ENCODE peak calls at places on chromosomes 1 and 21, in ten cellular contexts. One of them, this sample, is unnamed.

GRCh38 chr1:226671268-226671667 is 67.8 kb downstream of the ITPKB start:
- DNase-seq in small intestine: no peak
- DNase-seq in amygdala: no peak
- DNase-seq in lower leg skin: no peak
- DNase-seq in T follicular helper cell: no peak
- DNase-seq in anterior cingulate cortex: no peak
- DNase-seq in fibroblast of the aortic adventitia: no peak
- DNase-seq in astrocyte of the cerebellum: no peak
- DNase-seq in stimulated activated CD4-positive, alpha-beta T cell treated with anti-CD3 and anti-CD28 coated beads, Interleukin-1b, Interleukin-23, amount 100 ng/mL, for 48 hours: no peak
- DNase-seq in central memory CD8-positive, alpha-beta T cell: no peak
- DNase-seq in this sample: no peak

GRCh38 chr1:111221633-111222286 is 5.8 kb upstream of the CHI3L2 start:
- DNase-seq in lower leg skin: no peak
- DNase-seq in stimulated activated CD4-positive, alpha-beta T cell treated with anti-CD3 and anti-CD28 coated beads, Interleukin-1b, Interleukin-23, amount 100 ng/mL, for 48 hours: peak
- DNase-seq in small intestine: peak
- DNase-seq in amygdala: no peak
- DNase-seq in central memory CD8-positive, alpha-beta T cell: no peak
- DNase-seq in anterior cingulate cortex: no peak
- DNase-seq in astrocyte of the cerebellum: no peak
- DNase-seq in T follicular helper cell: no peak
- DNase-seq in fibroblast of the aortic adventitia: peak
- DNase-seq in this sample: no peak

GRCh38 chr1:155127672-155128468 is at the start of gene EFNA1:
- DNase-seq in amygdala: peak
- DNase-seq in anterior cingulate cortex: peak
- DNase-seq in stimulated activated CD4-positive, alpha-beta T cell treated with anti-CD3 and anti-CD28 coated beads, Interleukin-1b, Interleukin-23, amount 100 ng/mL, for 48 hours: no peak
- DNase-seq in small intestine: peak
- DNase-seq in T follicular helper cell: peak
- DNase-seq in fibroblast of the aortic adventitia: peak
- DNase-seq in lower leg skin: peak
- DNase-seq in astrocyte of the cerebellum: no peak
- DNase-seq in central memory CD8-positive, alpha-beta T cell: no peak
- DNase-seq in this sample: peak

GRCh38 chr21:45575304-45575992 is 33.2 kb upstream of the SLC19A1 start:
- DNase-seq in anterior cingulate cortex: no peak
- DNase-seq in central memory CD8-positive, alpha-beta T cell: no peak
- DNase-seq in T follicular helper cell: no peak
- DNase-seq in fibroblast of the aortic adventitia: no peak
- DNase-seq in lower leg skin: peak
- DNase-seq in small intestine: no peak
- DNase-seq in amygdala: no peak
- DNase-seq in astrocyte of the cerebellum: no peak
- DNase-seq in stimulated activated CD4-positive, alpha-beta T cell treated with anti-CD3 and anti-CD28 coated beads, Interleukin-1b, Interleukin-23, amount 100 ng/mL, for 48 hours: no peak
- DNase-seq in this sample: no peak

GRCh38 chr1:35855016-35855700 is 27.9 kb upstream of the AGO1 start:
- DNase-seq in central memory CD8-positive, alpha-beta T cell: no peak
- DNase-seq in T follicular helper cell: no peak
- DNase-seq in small intestine: no peak
- DNase-seq in amygdala: no peak
- DNase-seq in astrocyte of the cerebellum: no peak
- DNase-seq in anterior cingulate cortex: no peak
- DNase-seq in stimulated activated CD4-positive, alpha-beta T cell treated with anti-CD3 and anti-CD28 coated beads, Interleukin-1b, Interleukin-23, amount 100 ng/mL, for 48 hours: no peak
- DNase-seq in fibroblast of the aortic adventitia: no peak
- DNase-seq in lower leg skin: no peak
- DNase-seq in this sample: no peak

GRCh38 chr1:117051224-117052064 is 8.7 kb upstream of the TTF2 start:
- DNase-seq in stimulated activated CD4-positive, alpha-beta T cell treated with anti-CD3 and anti-CD28 coated beads, Interleukin-1b, Interleukin-23, amount 100 ng/mL, for 48 hours: peak
- DNase-seq in small intestine: peak
- DNase-seq in anterior cingulate cortex: no peak
- DNase-seq in lower leg skin: no peak
- DNase-seq in astrocyte of the cerebellum: no peak
- DNase-seq in central memory CD8-positive, alpha-beta T cell: no peak
- DNase-seq in fibroblast of the aortic adventitia: no peak
- DNase-seq in amygdala: no peak
- DNase-seq in T follicular helper cell: no peak
- DNase-seq in this sample: no peak

GRCh38 chr1:210746024-210746423 is 387.9 kb downstream of the KCNH1 start:
- DNase-seq in fibroblast of the aortic adventitia: no peak
- DNase-seq in central memory CD8-positive, alpha-beta T cell: no peak
- DNase-seq in amygdala: no peak
- DNase-seq in stimulated activated CD4-positive, alpha-beta T cell treated with anti-CD3 and anti-CD28 coated beads, Interleukin-1b, Interleukin-23, amount 100 ng/mL, for 48 hours: no peak
- DNase-seq in anterior cingulate cortex: no peak
- DNase-seq in T follicular helper cell: no peak
- DNase-seq in lower leg skin: no peak
- DNase-seq in small intestine: no peak
- DNase-seq in astrocyte of the cerebellum: no peak
- DNase-seq in this sample: no peak

GRCh38 chr1:204320413-204320812 is 39.3 kb downstream of the PLEKHA6 start:
- DNase-seq in T follicular helper cell: no peak
- DNase-seq in small intestine: no peak
- DNase-seq in anterior cingulate cortex: no peak
- DNase-seq in amygdala: no peak
- DNase-seq in stimulated activated CD4-positive, alpha-beta T cell treated with anti-CD3 and anti-CD28 coated beads, Interleukin-1b, Interleukin-23, amount 100 ng/mL, for 48 hours: peak
- DNase-seq in lower leg skin: no peak
- DNase-seq in astrocyte of the cerebellum: no peak
- DNase-seq in fibroblast of the aortic adventitia: peak
- DNase-seq in central memory CD8-positive, alpha-beta T cell: no peak
- DNase-seq in this sample: no peak

GRCh38 chr1:30087465-30087864 is 635.9 kb downstream of the MATN1 start:
- DNase-seq in anterior cingulate cortex: no peak
- DNase-seq in stimulated activated CD4-positive, alpha-beta T cell treated with anti-CD3 and anti-CD28 coated beads, Interleukin-1b, Interleukin-23, amount 100 ng/mL, for 48 hours: no peak
- DNase-seq in fibroblast of the aortic adventitia: no peak
- DNase-seq in T follicular helper cell: no peak
- DNase-seq in amygdala: no peak
- DNase-seq in small intestine: no peak
- DNase-seq in astrocyte of the cerebellum: no peak
- DNase-seq in lower leg skin: no peak
- DNase-seq in central memory CD8-positive, alpha-beta T cell: no peak
- DNase-seq in this sample: no peak

GRCh38 chr1:202007279-202007678 is 3.1 kb upstream of the ELF3 start:
- DNase-seq in astrocyte of the cerebellum: no peak
- DNase-seq in stimulated activated CD4-positive, alpha-beta T cell treated with anti-CD3 and anti-CD28 coated beads, Interleukin-1b, Interleukin-23, amount 100 ng/mL, for 48 hours: no peak
- DNase-seq in T follicular helper cell: no peak
- DNase-seq in central memory CD8-positive, alpha-beta T cell: no peak
- DNase-seq in anterior cingulate cortex: no peak
- DNase-seq in fibroblast of the aortic adventitia: no peak
- DNase-seq in small intestine: peak
- DNase-seq in lower leg skin: no peak
- DNase-seq in amygdala: no peak
- DNase-seq in this sample: no peak

GRCh38 chr1:185245466-185245865 is 71.6 kb downstream of the IVNS1ABP start:
- DNase-seq in lower leg skin: no peak
- DNase-seq in central memory CD8-positive, alpha-beta T cell: no peak
- DNase-seq in stimulated activated CD4-positive, alpha-beta T cell treated with anti-CD3 and anti-CD28 coated beads, Interleukin-1b, Interleukin-23, amount 100 ng/mL, for 48 hours: no peak
- DNase-seq in small intestine: no peak
- DNase-seq in anterior cingulate cortex: no peak
- DNase-seq in amygdala: no peak
- DNase-seq in astrocyte of the cerebellum: no peak
- DNase-seq in T follicular helper cell: no peak
- DNase-seq in fibroblast of the aortic adventitia: peak
- DNase-seq in this sample: no peak

GRCh38 chr1:1377540-1378205 is 2.7 kb upstream of the AURKAIP1 start:
- DNase-seq in fibroblast of the aortic adventitia: no peak
- DNase-seq in astrocyte of the cerebellum: no peak
- DNase-seq in stimulated activated CD4-positive, alpha-beta T cell treated with anti-CD3 and anti-CD28 coated beads, Interleukin-1b, Interleukin-23, amount 100 ng/mL, for 48 hours: no peak
- DNase-seq in central memory CD8-positive, alpha-beta T cell: no peak
- DNase-seq in anterior cingulate cortex: no peak
- DNase-seq in amygdala: no peak
- DNase-seq in small intestine: no peak
- DNase-seq in T follicular helper cell: no peak
- DNase-seq in lower leg skin: no peak
- DNase-seq in this sample: no peak

GRCh38 chr1:115717541-115717940 is 51.0 kb downstream of the CASQ2 start:
- DNase-seq in anterior cingulate cortex: peak
- DNase-seq in fibroblast of the aortic adventitia: peak
- DNase-seq in T follicular helper cell: no peak
- DNase-seq in astrocyte of the cerebellum: no peak
- DNase-seq in stimulated activated CD4-positive, alpha-beta T cell treated with anti-CD3 and anti-CD28 coated beads, Interleukin-1b, Interleukin-23, amount 100 ng/mL, for 48 hours: peak
- DNase-seq in amygdala: no peak
- DNase-seq in lower leg skin: no peak
- DNase-seq in central memory CD8-positive, alpha-beta T cell: no peak
- DNase-seq in small intestine: peak
- DNase-seq in this sample: peak

GRCh38 chr1:154335351-154335714 is 10.0 kb downstream of the ATP8B2 start:
- DNase-seq in amygdala: no peak
- DNase-seq in small intestine: no peak
- DNase-seq in fibroblast of the aortic adventitia: no peak
- DNase-seq in anterior cingulate cortex: no peak
- DNase-seq in astrocyte of the cerebellum: no peak
- DNase-seq in lower leg skin: no peak
- DNase-seq in stimulated activated CD4-positive, alpha-beta T cell treated with anti-CD3 and anti-CD28 coated beads, Interleukin-1b, Interleukin-23, amount 100 ng/mL, for 48 hours: no peak
- DNase-seq in central memory CD8-positive, alpha-beta T cell: no peak
- DNase-seq in T follicular helper cell: no peak
- DNase-seq in this sample: no peak

GRCh38 chr1:183646780-183647179 is 6.3 kb downstream of the APOBEC4 start:
- DNase-seq in small intestine: no peak
- DNase-seq in T follicular helper cell: no peak
- DNase-seq in astrocyte of the cerebellum: no peak
- DNase-seq in stimulated activated CD4-positive, alpha-beta T cell treated with anti-CD3 and anti-CD28 coated beads, Interleukin-1b, Interleukin-23, amount 100 ng/mL, for 48 hours: no peak
- DNase-seq in central memory CD8-positive, alpha-beta T cell: no peak
- DNase-seq in amygdala: no peak
- DNase-seq in lower leg skin: no peak
- DNase-seq in anterior cingulate cortex: no peak
- DNase-seq in fibroblast of the aortic adventitia: no peak
- DNase-seq in this sample: no peak

GRCh38 chr1:24508911-24509310 is 6.3 kb downstream of the RCAN3 start:
- DNase-seq in central memory CD8-positive, alpha-beta T cell: no peak
- DNase-seq in anterior cingulate cortex: no peak
- DNase-seq in fibroblast of the aortic adventitia: no peak
- DNase-seq in small intestine: no peak
- DNase-seq in stimulated activated CD4-positive, alpha-beta T cell treated with anti-CD3 and anti-CD28 coated beads, Interleukin-1b, Interleukin-23, amount 100 ng/mL, for 48 hours: no peak
- DNase-seq in T follicular helper cell: no peak
- DNase-seq in astrocyte of the cerebellum: no peak
- DNase-seq in amygdala: no peak
- DNase-seq in lower leg skin: no peak
- DNase-seq in this sample: no peak

GRCh38 chr1:61561666-61562065 is 163.3 kb downstream of the TM2D1 start:
- DNase-seq in small intestine: no peak
- DNase-seq in fibroblast of the aortic adventitia: peak
- DNase-seq in central memory CD8-positive, alpha-beta T cell: no peak
- DNase-seq in astrocyte of the cerebellum: no peak
- DNase-seq in amygdala: no peak
- DNase-seq in stimulated activated CD4-positive, alpha-beta T cell treated with anti-CD3 and anti-CD28 coated beads, Interleukin-1b, Interleukin-23, amount 100 ng/mL, for 48 hours: no peak
- DNase-seq in anterior cingulate cortex: no peak
- DNase-seq in lower leg skin: no peak
- DNase-seq in T follicular helper cell: no peak
- DNase-seq in this sample: no peak

GRCh38 chr1:55472784-55473183 is 257.6 kb upstream of the USP24 start:
- DNase-seq in stimulated activated CD4-positive, alpha-beta T cell treated with anti-CD3 and anti-CD28 coated beads, Interleukin-1b, Interleukin-23, amount 100 ng/mL, for 48 hours: no peak
- DNase-seq in fibroblast of the aortic adventitia: peak
- DNase-seq in small intestine: no peak
- DNase-seq in amygdala: no peak
- DNase-seq in T follicular helper cell: no peak
- DNase-seq in central memory CD8-positive, alpha-beta T cell: no peak
- DNase-seq in anterior cingulate cortex: no peak
- DNase-seq in lower leg skin: no peak
- DNase-seq in astrocyte of the cerebellum: peak
- DNase-seq in this sample: no peak

GRCh38 chr1:6275826-6276764 is 15.2 kb upstream of the GPR153 start:
- DNase-seq in central memory CD8-positive, alpha-beta T cell: no peak
- DNase-seq in T follicular helper cell: no peak
- DNase-seq in lower leg skin: peak
- DNase-seq in anterior cingulate cortex: peak
- DNase-seq in astrocyte of the cerebellum: no peak
- DNase-seq in fibroblast of the aortic adventitia: peak
- DNase-seq in small intestine: no peak
- DNase-seq in amygdala: no peak
- DNase-seq in stimulated activated CD4-positive, alpha-beta T cell treated with anti-CD3 and anti-CD28 coated beads, Interleukin-1b, Interleukin-23, amount 100 ng/mL, for 48 hours: no peak
- DNase-seq in this sample: no peak

GRCh38 chr1:2534775-2535387 is 4.8 kb upstream of the HES5 start:
- DNase-seq in anterior cingulate cortex: no peak
- DNase-seq in small intestine: peak
- DNase-seq in lower leg skin: no peak
- DNase-seq in stimulated activated CD4-positive, alpha-beta T cell treated with anti-CD3 and anti-CD28 coated beads, Interleukin-1b, Interleukin-23, amount 100 ng/mL, for 48 hours: no peak
- DNase-seq in astrocyte of the cerebellum: no peak
- DNase-seq in amygdala: no peak
- DNase-seq in fibroblast of the aortic adventitia: no peak
- DNase-seq in T follicular helper cell: no peak
- DNase-seq in central memory CD8-positive, alpha-beta T cell: no peak
- DNase-seq in this sample: no peak

GRCh38 chr1:246036175-246036574 is 470.9 kb downstream of the SMYD3 start:
- DNase-seq in anterior cingulate cortex: no peak
- DNase-seq in fibroblast of the aortic adventitia: no peak
- DNase-seq in small intestine: no peak
- DNase-seq in lower leg skin: no peak
- DNase-seq in central memory CD8-positive, alpha-beta T cell: no peak
- DNase-seq in stimulated activated CD4-positive, alpha-beta T cell treated with anti-CD3 and anti-CD28 coated beads, Interleukin-1b, Interleukin-23, amount 100 ng/mL, for 48 hours: no peak
- DNase-seq in amygdala: no peak
- DNase-seq in T follicular helper cell: no peak
- DNase-seq in astrocyte of the cerebellum: no peak
- DNase-seq in this sample: no peak

This sample was measured in posterior cingulate gyrus.